ENCODE peak calls at places on chromosomes 4 and X, in five cellular contexts. One of them, this sample, is unnamed.

GRCh38 chr4:114136067-114136466 is 156.6 kb upstream of the ARSJ start:
- DNase-seq in HCT116: no peak
- DNase-seq in H1: no peak
- DNase-seq in K562: no peak
- DNase-seq in HepG2: no peak
- DNase-seq in this sample: no peak

GRCh38 chrX:11641368-11641767 is 24.4 kb downstream of the ARHGAP6 start:
- DNase-seq in HCT116: no peak
- DNase-seq in H1: no peak
- DNase-seq in K562: no peak
- DNase-seq in HepG2: no peak
- DNase-seq in this sample: no peak

GRCh38 chr4:99816611-99817309 is at the start of gene DAPP1:
- DNase-seq in HCT116: no peak
- DNase-seq in H1: no peak
- DNase-seq in K562: no peak
- DNase-seq in HepG2: no peak
- DNase-seq in this sample: no peak

GRCh38 chr4:33407496-33407895 is 2687.3 kb downstream of the PCDH7 start:
- DNase-seq in HCT116: no peak
- DNase-seq in H1: no peak
- DNase-seq in K562: no peak
- DNase-seq in HepG2: no peak
- DNase-seq in this sample: no peak

GRCh38 chr4:913280-913618 is 18.9 kb downstream of the GAK start:
- DNase-seq in HCT116: no peak
- DNase-seq in H1: no peak
- DNase-seq in K562: no peak
- DNase-seq in HepG2: no peak
- DNase-seq in this sample: no peak

GRCh38 chrX:44344194-44344593 is 722 bp upstream of the EFHC2 start:
- DNase-seq in HCT116: no peak
- DNase-seq in H1: no peak
- DNase-seq in K562: peak; percentile 62
- DNase-seq in HepG2: no peak
- DNase-seq in this sample: no peak

GRCh38 chr4:44415251-44415650 is 33.4 kb downstream of the KCTD8 start:
- DNase-seq in HCT116: no peak
- DNase-seq in H1: no peak
- DNase-seq in K562: no peak
- DNase-seq in HepG2: no peak
- DNase-seq in this sample: no peak

GRCh38 chrX:45070116-45071007 is 130.3 kb downstream of the DIPK2B start:
- DNase-seq in HCT116: peak; percentile 24
- DNase-seq in H1: no peak
- DNase-seq in K562: peak; percentile 10
- DNase-seq in HepG2: peak; percentile 12
- DNase-seq in this sample: peak; percentile 36

GRCh38 chrX:31931225-31931624 is 859.4 kb upstream of the FTHL17 start:
- DNase-seq in HCT116: no peak
- DNase-seq in H1: no peak
- DNase-seq in K562: no peak
- DNase-seq in HepG2: no peak
- DNase-seq in this sample: no peak

GRCh38 chr4:188767496-188767895 is 628.3 kb downstream of the TRIML1 start:
- DNase-seq in HCT116: no peak
- DNase-seq in H1: no peak
- DNase-seq in K562: no peak
- DNase-seq in HepG2: no peak
- DNase-seq in this sample: no peak

GRCh38 chrX:70289168-70289792 is 447 bp downstream of the PDZD11 start:
- DNase-seq in HCT116: no peak
- DNase-seq in H1: no peak
- DNase-seq in K562: no peak
- DNase-seq in HepG2: no peak
- DNase-seq in this sample: no peak

GRCh38 chrX:16646366-16647168 is 3.4 kb upstream of the S100G start:
- DNase-seq in HCT116: no peak
- DNase-seq in H1: no peak
- DNase-seq in K562: no peak
- DNase-seq in HepG2: peak; percentile 11
- DNase-seq in this sample: no peak

GRCh38 chr4:8229341-8229975 is 30.4 kb downstream of the SH3TC1 start:
- DNase-seq in HCT116: no peak
- DNase-seq in H1: no peak
- DNase-seq in K562: no peak
- DNase-seq in HepG2: no peak
- DNase-seq in this sample: no peak

GRCh38 chrX:1009771-1010170 is 202.7 kb downstream of the CRLF2 start:
- DNase-seq in HCT116: no peak
- DNase-seq in H1: no peak
- DNase-seq in K562: no peak
- DNase-seq in HepG2: no peak
- DNase-seq in this sample: no peak

GRCh38 chr4:69830529-69831269 is 29.2 kb downstream of the SULT1E1 start:
- DNase-seq in HCT116: no peak
- DNase-seq in H1: no peak
- DNase-seq in K562: no peak
- DNase-seq in HepG2: peak; percentile 81
- DNase-seq in this sample: no peak

GRCh38 chr4:79198886-79199591 is 126.8 kb downstream of the NAA11 start:
- DNase-seq in HCT116: no peak
- DNase-seq in H1: no peak
- DNase-seq in K562: peak; percentile 57
- DNase-seq in HepG2: no peak
- DNase-seq in this sample: no peak

GRCh38 chr4:102862016-102862415 is 6.8 kb upstream of the CISD2 start:
- DNase-seq in HCT116: no peak
- DNase-seq in H1: no peak
- DNase-seq in K562: no peak
- DNase-seq in HepG2: no peak
- DNase-seq in this sample: no peak

GRCh38 chr4:153929651-153930050 is 140.8 kb upstream of the SFRP2 start:
- DNase-seq in HCT116: no peak
- DNase-seq in H1: no peak
- DNase-seq in K562: no peak
- DNase-seq in HepG2: no peak
- DNase-seq in this sample: no peak

GRCh38 chr4:4343038-4343437 is 43.9 kb upstream of the NSG1 start:
- DNase-seq in HCT116: no peak
- DNase-seq in H1: no peak
- DNase-seq in K562: no peak
- DNase-seq in HepG2: no peak
- DNase-seq in this sample: no peak
- H3K4me2 ChIP-seq in HCT116: no peak overlapping the region
- H3K4me2 ChIP-seq in H1: no peak overlapping the region
- H3K4me2 ChIP-seq in K562: no peak overlapping the region
- H3K4me2 ChIP-seq in HepG2: no peak overlapping the region
- H3K4me2 ChIP-seq in this sample: no peak overlapping the region

GRCh38 chrX:3550160-3550765 is 163.2 kb downstream of the PRKX start:
- DNase-seq in HCT116: no peak
- DNase-seq in H1: no peak
- DNase-seq in K562: peak; percentile 7
- DNase-seq in HepG2: no peak
- DNase-seq in this sample: no peak

GRCh38 chrX:3548743-3549441 is 164.6 kb downstream of the PRKX start:
- DNase-seq in HCT116: peak; percentile 7
- DNase-seq in H1: no peak
- DNase-seq in K562: no peak
- DNase-seq in HepG2: peak; percentile 0
- DNase-seq in this sample: peak; percentile 14

GRCh38 chrX:3550871-3551270 is 162.6 kb downstream of the PRKX start:
- DNase-seq in HCT116: no peak
- DNase-seq in H1: no peak
- DNase-seq in K562: no peak
- DNase-seq in HepG2: no peak
- DNase-seq in this sample: no peak

GRCh38 chrX:3545901-3546300 is 167.5 kb downstream of the PRKX start:
- DNase-seq in HCT116: no peak
- DNase-seq in H1: no peak
- DNase-seq in K562: no peak
- DNase-seq in HepG2: no peak
- DNase-seq in this sample: no peak

GRCh38 chrX:3549442-3549875 is 164.0 kb downstream of the PRKX start:
- DNase-seq in HCT116: no peak
- DNase-seq in H1: no peak
- DNase-seq in K562: no peak
- DNase-seq in HepG2: no peak
- DNase-seq in this sample: peak; percentile 15
- TF ChIP-seq JUND in HCT116: no peak
- TF ChIP-seq JUND in H1: no peak
- TF ChIP-seq JUND in K562: no peak
- TF ChIP-seq JUND in HepG2: no peak
- TF ChIP-seq JUND in this sample: no peak

DNA sequence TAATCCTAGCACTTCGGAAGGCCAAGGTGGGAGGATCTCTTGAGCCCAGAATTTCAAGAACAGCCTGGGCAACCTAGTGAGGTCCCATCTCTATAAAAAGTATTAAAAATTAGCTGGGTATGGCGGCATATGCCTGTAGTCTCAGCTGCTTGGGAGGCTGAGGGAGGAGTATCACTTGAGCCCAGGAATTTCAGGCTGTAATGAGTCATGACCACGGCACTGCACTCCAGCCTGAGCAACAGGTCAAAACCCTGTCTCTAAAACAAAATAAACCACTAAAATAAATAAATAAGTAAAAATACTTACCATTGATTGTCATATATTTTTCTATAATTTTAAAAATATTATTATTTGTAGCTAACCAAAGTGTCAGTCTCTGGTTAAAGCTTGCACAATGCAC is 315.6 kb upstream of the SMIM31 start:
- DNase-seq in HCT116: no peak
- DNase-seq in H1: no peak
- DNase-seq in K562: no peak
- DNase-seq in HepG2: no peak
- DNase-seq in this sample: no peak
- H3K4me2 ChIP-seq in HCT116: no peak overlapping the region
- H3K4me2 ChIP-seq in H1: no peak overlapping the region
- H3K4me2 ChIP-seq in K562: no peak overlapping the region
- H3K4me2 ChIP-seq in HepG2: no peak overlapping the region
- H3K4me2 ChIP-seq in this sample: no peak overlapping the region

GRCh38 chr4:146585761-146586333 is 52.8 kb upstream of the POU4F2 start:
- DNase-seq in HCT116: no peak
- DNase-seq in H1: no peak
- DNase-seq in K562: no peak
- DNase-seq in HepG2: no peak
- DNase-seq in this sample: no peak
- TF ChIP-seq JUND in HCT116: no peak
- TF ChIP-seq JUND in H1: no peak
- TF ChIP-seq JUND in K562: no peak
- TF ChIP-seq JUND in HepG2: no peak
- TF ChIP-seq JUND in this sample: peak; percentile 28

GRCh38 chr4:24067367-24067766 is 177.5 kb upstream of the PPARGC1A start:
- DNase-seq in HCT116: no peak
- DNase-seq in H1: no peak
- DNase-seq in K562: no peak
- DNase-seq in HepG2: no peak
- DNase-seq in this sample: no peak
- H3K4me2 ChIP-seq in HCT116: no peak overlapping the region
- H3K4me2 ChIP-seq in H1: no peak overlapping the region
- H3K4me2 ChIP-seq in K562: no peak overlapping the region
- H3K4me2 ChIP-seq in HepG2: no peak overlapping the region
- H3K4me2 ChIP-seq in this sample: no peak overlapping the region

DNA sequence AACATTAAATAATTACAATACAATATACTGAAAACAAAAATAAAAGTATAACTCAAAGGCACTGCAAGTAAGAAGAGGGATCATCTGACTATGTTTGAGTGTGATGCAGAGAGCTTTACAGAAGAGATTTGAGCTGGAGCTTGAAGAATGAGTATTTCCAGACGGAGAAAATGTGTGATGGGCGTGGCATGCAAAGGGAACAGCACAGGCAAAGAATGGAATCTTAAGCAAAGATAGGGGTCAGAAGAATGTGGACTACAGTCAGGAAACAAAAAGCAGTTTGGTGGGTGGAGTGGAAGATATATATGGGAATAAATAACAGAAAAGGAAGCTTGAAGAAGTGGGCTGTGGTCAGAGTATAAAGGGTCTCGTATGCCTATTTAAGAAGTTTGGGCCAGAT is 45.5 kb downstream of the OPHN1 start:
- DNase-seq in HCT116: no peak
- DNase-seq in H1: no peak
- DNase-seq in K562: no peak
- DNase-seq in HepG2: no peak
- DNase-seq in this sample: no peak
- TF ChIP-seq JUND in HCT116: no peak
- TF ChIP-seq JUND in H1: no peak
- TF ChIP-seq JUND in K562: no peak
- TF ChIP-seq JUND in HepG2: no peak
- TF ChIP-seq JUND in this sample: no peak

DNA sequence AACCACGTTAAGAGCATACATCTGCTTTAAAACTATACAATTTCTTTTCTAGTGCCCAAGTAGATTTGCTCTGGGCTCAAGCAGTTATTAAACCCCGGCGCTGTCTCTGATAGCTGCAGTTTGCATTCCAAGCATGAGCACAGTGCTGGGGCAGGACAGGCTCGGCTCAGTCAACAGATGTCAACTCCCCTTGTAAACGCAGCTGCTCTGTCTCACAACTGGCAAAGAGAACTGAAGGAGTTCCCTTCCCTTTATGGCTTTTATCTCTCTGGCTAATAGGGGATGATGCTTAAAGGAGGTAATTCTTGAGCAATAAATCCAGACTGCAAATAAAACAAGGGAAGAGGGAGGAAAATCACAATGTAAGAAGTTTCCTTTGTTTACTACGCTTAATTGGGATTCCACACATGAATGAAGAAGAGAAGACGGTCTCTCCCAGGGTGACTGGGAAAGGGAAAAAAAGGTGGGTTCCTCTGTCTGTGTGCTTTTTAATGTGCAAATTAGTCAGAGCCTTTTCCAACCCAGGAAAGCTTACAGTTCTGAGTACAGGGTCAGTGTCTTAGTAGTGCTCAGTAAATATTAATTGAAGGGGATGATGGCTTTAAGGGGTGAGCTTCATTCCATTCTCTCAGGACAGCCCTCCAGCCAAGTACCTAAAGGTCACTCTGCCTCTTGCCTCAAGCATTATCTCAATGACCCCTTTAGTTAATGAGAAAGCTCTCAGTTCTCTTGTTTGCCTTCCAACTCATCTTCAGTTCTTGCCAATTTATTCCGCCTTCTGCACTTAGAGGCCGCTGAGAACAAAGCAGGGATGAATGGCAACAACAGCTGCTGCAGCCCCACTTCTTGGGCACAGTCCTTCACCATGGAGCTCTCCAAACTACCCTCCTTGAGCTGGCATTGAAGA is 155.7 kb upstream of the JADE1 start:
- DNase-seq in HCT116: no peak
- DNase-seq in H1: no peak
- DNase-seq in K562: no peak
- DNase-seq in HepG2: no peak
- DNase-seq in this sample: no peak
- H3K4me2 ChIP-seq in HCT116: no peak overlapping the region
- H3K4me2 ChIP-seq in H1: no peak overlapping the region
- H3K4me2 ChIP-seq in K562: no peak overlapping the region
- H3K4me2 ChIP-seq in HepG2: no peak overlapping the region
- H3K4me2 ChIP-seq in this sample: no peak overlapping the region